ENCODE peak calls at places on chromosomes 12 and 14, in four cellular contexts. C is heart left ventricle; I is IMR-90; Z is CD8-positive, alpha-beta memory T cell. Q is an unnamed sample.
A peak's percentile ranks its signal among the peaks of the same experiment; 100 is the strongest.

GRCh38 chr12:72836184-72836583 is 564.0 kb downstream of the TRHDE start:
- DNase-seq in C (no peak), I (no peak), Z (no peak), Q (no peak)

GRCh38 chr14:99273025-99273723 is 1.2 kb upstream of the BCL11B start:
- DNase-seq in Z (peak; percentile 56), C (no peak), I (no peak), Q (peak; percentile 36)

GRCh38 chr12:57840701-57841100 is 5.8 kb downstream of the CTDSP2 start:
- DNase-seq in Z (no peak), I (peak; percentile 50), C (peak; percentile 61), Q (no peak)

GRCh38 chr12:778615-779014 is 26.2 kb downstream of the WNK1 start:
- DNase-seq in I (no peak), Z (no peak), C (no peak), Q (no peak)

GRCh38 chr12:81610955-81611889 is 147.9 kb downstream of the PPFIA2 start:
- DNase-seq in I (peak; percentile 1), Z (no peak), C (no peak), Q (no peak)

GRCh38 chr14:92897922-92898599 is 24.9 kb upstream of the CHGA start:
- DNase-seq in C (no peak), Z (no peak), I (no peak), Q (no peak)

GRCh38 chr12:5914387-5915149 is 30.5 kb downstream of the ANO2 start:
- DNase-seq in Z (no peak), I (no peak), C (no peak), Q (no peak)

GRCh38 chr12:105983622-105984325 is 155.0 kb downstream of the NUAK1 start:
- DNase-seq in C (no peak), I (peak; percentile 93), Z (no peak), Q (no peak)

GRCh38 chr12:5768171-5768879 is 176.7 kb downstream of the ANO2 start:
- DNase-seq in I (no peak), C (peak; percentile 58), Z (no peak), Q (no peak)

GRCh38 chr12:116045158-116045557 is 232.3 kb downstream of the MED13L start:
- DNase-seq in Z (no peak), C (no peak), I (no peak), Q (no peak)

GRCh38 chr12:75236206-75236605 is 26.6 kb upstream of the KCNC2 start:
- DNase-seq in Z (no peak), I (no peak), C (no peak), Q (no peak)

GRCh38 chr14:61355892-61356325 is 34.5 kb downstream of the PRKCH start:
- DNase-seq in C (peak; percentile 78), I (peak; percentile 11), Z (no peak), Q (no peak)

GRCh38 chr12:87157791-87158190 is 871.4 kb downstream of the C12orf50 start:
- DNase-seq in I (peak; percentile 97), Z (no peak), C (no peak), Q (no peak)

GRCh38 chr12:124836759-124837158 is 26.9 kb downstream of the SCARB1 start:
- DNase-seq in C (no peak), I (no peak), Z (no peak), Q (no peak)

GRCh38 chr12:29223431-29223830 is 74.4 kb downstream of the FAR2 start:
- DNase-seq in I (no peak), Z (no peak), C (no peak), Q (no peak)

GRCh38 chr12:120674172-120674571 is 12.8 kb upstream of the MLEC start:
- DNase-seq in Z (no peak), I (no peak), C (no peak), Q (no peak)

GRCh38 chr12:121784460-121784859 is 9.0 kb downstream of the RHOF start:
- DNase-seq in Z (peak; percentile 41), C (no peak), I (peak; percentile 93), Q (no peak)

GRCh38 chr12:105562727-105563072 is 232.2 kb downstream of the C12orf75 start:
- DNase-seq in C (no peak), I (no peak), Z (no peak), Q (no peak)

GRCh38 chr12:68162374-68162773 is 2.8 kb upstream of the IFNG start:
- DNase-seq in Z (no peak), C (no peak), I (no peak), Q (no peak)

GRCh38 chr14:65639216-65639615 is 226.7 kb downstream of the FUT8 start:
- DNase-seq in Z (no peak), C (no peak), I (peak; percentile 24), Q (no peak)

GRCh38 chr12:57891639-57892228 is 45.2 kb upstream of the CTDSP2 start:
- DNase-seq in Z (no peak), I (no peak), C (no peak), Q (no peak)

GRCh38 chr14:37583358-37584210 is 11.5 kb downstream of the FOXA1 start:
- DNase-seq in Z (no peak), C (no peak), I (no peak), Q (no peak)

GRCh38 chr12:27296674-27297073 is 36.0 kb upstream of the BMAL2 start:
- DNase-seq in I (no peak), C (no peak), Z (no peak), Q (no peak)
- H3K4me1 ChIP-seq in I (peaks cover 2% of the 10 kb centered on the region), C (peaks cover 28% of the 10 kb centered on the region), Z (no peaks in the 10 kb centered on the region), Q (no peaks in the 10 kb centered on the region)

DNA sequence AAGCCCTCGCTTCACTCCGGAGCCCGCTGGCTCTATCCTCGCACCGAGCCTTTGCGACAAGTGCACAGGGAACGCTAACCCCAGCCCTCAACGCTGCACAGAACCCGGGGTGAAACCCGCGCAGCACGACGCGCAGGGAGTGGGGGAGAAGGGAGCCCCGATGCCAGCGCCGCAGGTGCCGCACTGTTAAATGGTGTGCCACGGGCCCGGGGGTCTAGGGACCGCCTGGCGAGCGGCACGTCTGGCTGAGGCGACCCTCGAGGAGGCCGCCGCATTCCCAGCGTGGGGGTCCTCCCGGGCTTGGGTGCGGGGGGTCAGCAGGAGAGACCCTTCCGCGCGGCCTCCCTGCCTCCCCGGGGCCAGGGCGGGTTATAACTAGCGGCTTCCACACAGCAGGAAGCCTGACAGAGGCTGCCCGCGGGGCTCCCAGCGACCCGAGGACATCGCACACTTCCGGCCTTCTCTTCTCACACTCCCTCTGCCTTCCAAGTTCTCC is 23.8 kb upstream of the LRTM2 start:
- DNase-seq in Z (peak; percentile 60), C (no peak), I (no peak), Q (peak; percentile 59)
- H3K4me3 ChIP-seq in Z (peak overlapping the region; percentile 88), C (peak overlapping the region; percentile 68), I (peak overlapping the region; percentile 37), Q (peak overlapping the region; percentile 74)

DNA sequence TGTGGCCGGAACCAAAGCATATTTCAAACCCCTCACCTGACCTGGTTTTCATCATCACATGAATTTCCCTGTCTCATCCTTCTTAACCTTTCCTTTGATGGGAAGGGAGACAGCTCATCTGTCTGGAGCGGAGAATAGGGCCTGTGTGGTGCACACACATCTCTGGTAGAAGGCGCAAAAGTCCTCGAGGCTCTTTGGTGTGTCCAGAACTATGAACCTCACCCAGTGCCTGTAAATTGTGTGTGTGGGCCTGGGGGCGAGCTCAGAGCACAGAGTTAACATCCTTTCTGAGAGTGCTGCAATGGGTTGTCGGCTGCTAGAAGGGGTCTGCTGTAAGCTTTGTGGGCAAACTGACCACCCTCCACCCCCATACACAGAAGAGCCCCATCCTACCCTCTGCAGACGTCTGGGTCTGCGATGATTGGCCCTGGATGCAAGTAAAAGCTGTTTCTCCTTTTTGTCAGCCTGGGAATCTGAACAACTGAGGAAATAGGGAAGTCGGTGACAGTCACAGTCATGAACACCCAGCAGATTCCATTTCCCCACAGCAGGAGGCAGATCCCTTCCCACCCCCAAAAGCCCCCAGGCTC is 654 bp downstream of the GALNT6 start:
- DNase-seq in C (no peak), I (no peak), Z (no peak), Q (no peak)
- H3K27ac ChIP-seq in C (peak overlapping the region; percentile 90), I (no peak overlapping the region), Z (no peak overlapping the region), Q (peak overlapping the region; percentile 83)

GRCh38 chr12:92437452-92437851 is 265.3 kb upstream of the PLEKHG7 start:
- DNase-seq in I (no peak), Z (no peak), C (no peak), Q (no peak)

GRCh38 chr12:92436847-92437246 is 265.9 kb upstream of the PLEKHG7 start:
- DNase-seq in I (no peak), C (no peak), Z (no peak), Q (no peak)

GRCh38 chr12:92432724-92433281 is 270.0 kb upstream of the PLEKHG7 start:
- DNase-seq in I (no peak), C (no peak), Z (no peak), Q (no peak)

GRCh38 chr12:92431146-92431545 is 271.6 kb upstream of the PLEKHG7 start:
- DNase-seq in C (no peak), I (no peak), Z (peak; percentile 17), Q (no peak)

DNA sequence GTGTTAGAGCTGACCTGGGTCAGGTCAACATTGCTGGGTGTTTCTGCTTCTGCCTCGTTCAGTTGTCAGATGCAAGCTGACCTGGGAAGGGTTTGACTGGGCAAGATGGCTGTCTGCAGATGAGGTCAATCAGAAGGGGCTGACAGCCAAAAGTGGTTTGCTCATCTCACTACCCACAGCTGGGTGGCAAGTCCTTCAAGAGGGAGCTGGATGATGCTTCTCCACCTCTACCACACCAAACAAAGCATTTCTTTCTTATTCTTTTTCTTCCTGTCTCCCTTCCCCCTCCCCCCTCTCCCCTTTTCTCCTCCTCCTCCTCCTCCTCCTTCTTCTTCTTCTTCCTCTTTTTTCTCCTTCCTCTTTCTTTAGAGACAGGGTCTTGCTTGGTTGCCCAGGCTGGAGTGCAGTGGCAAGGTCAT is 268.2 kb upstream of the PLEKHG7 start:
- DNase-seq in C (no peak), Z (no peak), I (no peak), Q (no peak)
- H3K4me1 ChIP-seq in C (no peaks in the 10 kb centered on the region), Z (no peaks in the 10 kb centered on the region), I (no peaks in the 10 kb centered on the region), Q (no peaks in the 10 kb centered on the region)

GRCh38 chr14:94040796-94041195 is 14.7 kb downstream of the OTUB2 start:
- DNase-seq in C (no peak), I (no peak), Z (no peak), Q (no peak)

GRCh38 chr14:94041551-94042346 is 15.6 kb downstream of the OTUB2 start:
- DNase-seq in C (peak; percentile 36), I (peak; percentile 78), Z (no peak), Q (no peak)

GRCh38 chr14:94043111-94043755 is 17.1 kb downstream of the OTUB2 start:
- DNase-seq in Z (no peak), I (peak; percentile 68), C (no peak), Q (no peak)

GRCh38 chr14:94043756-94044475 is 17.8 kb downstream of the OTUB2 start:
- DNase-seq in I (no peak), Z (no peak), C (no peak), Q (no peak)

DNA sequence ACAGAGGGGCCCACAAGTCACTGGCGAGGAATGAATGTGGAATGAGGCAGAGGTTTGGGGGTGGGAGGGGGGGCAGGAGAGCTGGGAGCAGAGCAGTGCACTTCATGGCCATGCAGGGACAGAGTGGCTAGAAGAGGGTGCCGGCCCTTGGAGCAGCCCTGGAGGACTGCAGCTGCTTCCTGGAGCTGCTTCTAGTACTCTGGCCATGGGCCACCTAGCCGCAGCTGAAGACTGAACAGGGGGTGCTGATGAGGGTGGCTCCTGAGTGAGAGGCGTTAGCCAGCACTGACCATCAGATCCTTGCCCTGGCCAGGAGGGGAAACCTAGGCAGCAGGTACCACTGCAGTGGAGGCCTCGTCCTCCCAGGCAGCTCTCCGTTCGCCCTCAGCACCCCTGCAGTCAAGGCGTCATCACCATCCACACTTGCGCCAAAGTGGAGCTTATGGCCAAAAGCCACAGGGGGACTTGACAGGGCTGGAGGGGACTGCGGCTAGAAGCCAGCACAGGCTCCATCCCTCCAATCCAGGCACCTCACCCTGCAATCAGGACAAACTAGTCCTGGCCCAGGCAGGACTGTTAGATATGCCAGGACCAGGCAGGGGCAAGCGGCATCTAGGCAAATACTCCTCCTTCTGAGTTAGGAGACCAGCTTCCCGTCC is 16.4 kb downstream of the OTUB2 start:
- DNase-seq in C (no peak), Z (no peak), I (no peak), Q (no peak)
- H3K4me3 ChIP-seq in C (no peak overlapping the region), Z (no peak overlapping the region), I (no peak overlapping the region), Q (no peak overlapping the region)